ENCODE peak calls at places on chromosomes 2 and 18, in four cellular contexts. One of them, this sample, is unnamed.

GRCh38 chr2:213806125-213806726 is 522.0 kb downstream of the SPAG16 start:
- DNase-seq in stomach: no peak
- DNase-seq in brain microvascular endothelial cell: no peak
- DNase-seq in nephron progenitor cell: no peak
- DNase-seq in this sample: no peak

GRCh38 chr2:207107551-207107950 is 58.2 kb downstream of the KLF7 start:
- DNase-seq in nephron progenitor cell: no peak
- DNase-seq in stomach: no peak
- DNase-seq in brain microvascular endothelial cell: no peak
- DNase-seq in this sample: no peak

GRCh38 chr2:183597841-183598240 is 473.6 kb downstream of the NUP35 start:
- DNase-seq in nephron progenitor cell: no peak
- DNase-seq in stomach: no peak
- DNase-seq in brain microvascular endothelial cell: no peak
- DNase-seq in this sample: no peak

GRCh38 chr2:96940026-96940601 is 46.3 kb downstream of the FAM178B start:
- DNase-seq in stomach: no peak
- DNase-seq in brain microvascular endothelial cell: no peak
- DNase-seq in nephron progenitor cell: no peak
- DNase-seq in this sample: no peak

GRCh38 chr18:40006553-40007073 is 1948.4 kb upstream of the PIK3C3 start:
- DNase-seq in nephron progenitor cell: no peak
- DNase-seq in stomach: no peak
- DNase-seq in brain microvascular endothelial cell: no peak
- DNase-seq in this sample: no peak

GRCh38 chr2:67243919-67244318 is 153.2 kb upstream of the ETAA1 start:
- DNase-seq in nephron progenitor cell: no peak
- DNase-seq in stomach: no peak
- DNase-seq in brain microvascular endothelial cell: no peak
- DNase-seq in this sample: no peak

GRCh38 chr2:73091164-73091563 is 19.7 kb upstream of the SFXN5 start:
- DNase-seq in nephron progenitor cell: no peak
- DNase-seq in stomach: no peak
- DNase-seq in brain microvascular endothelial cell: no peak
- DNase-seq in this sample: no peak

GRCh38 chr18:23963443-23964185 is 50.9 kb upstream of the TTC39C start:
- DNase-seq in nephron progenitor cell: peak
- DNase-seq in stomach: no peak
- DNase-seq in brain microvascular endothelial cell: no peak
- DNase-seq in this sample: no peak

GRCh38 chr2:153939124-153939796 is 67.5 kb downstream of the GALNT13 start:
- DNase-seq in nephron progenitor cell: no peak
- DNase-seq in brain microvascular endothelial cell: no peak
- DNase-seq in stomach: no peak
- DNase-seq in this sample: no peak

GRCh38 chr2:10780491-10780820 is 32.1 kb downstream of the PDIA6 start:
- DNase-seq in nephron progenitor cell: no peak
- DNase-seq in brain microvascular endothelial cell: no peak
- DNase-seq in stomach: no peak
- DNase-seq in this sample: no peak

GRCh38 chr2:40754912-40755311 is 303.0 kb upstream of the SLC8A1 start:
- DNase-seq in nephron progenitor cell: no peak
- DNase-seq in brain microvascular endothelial cell: no peak
- DNase-seq in stomach: no peak
- DNase-seq in this sample: no peak

GRCh38 chr2:40758778-40759177 is 306.9 kb upstream of the SLC8A1 start:
- DNase-seq in stomach: no peak
- DNase-seq in brain microvascular endothelial cell: no peak
- DNase-seq in nephron progenitor cell: no peak
- DNase-seq in this sample: no peak

DNA sequence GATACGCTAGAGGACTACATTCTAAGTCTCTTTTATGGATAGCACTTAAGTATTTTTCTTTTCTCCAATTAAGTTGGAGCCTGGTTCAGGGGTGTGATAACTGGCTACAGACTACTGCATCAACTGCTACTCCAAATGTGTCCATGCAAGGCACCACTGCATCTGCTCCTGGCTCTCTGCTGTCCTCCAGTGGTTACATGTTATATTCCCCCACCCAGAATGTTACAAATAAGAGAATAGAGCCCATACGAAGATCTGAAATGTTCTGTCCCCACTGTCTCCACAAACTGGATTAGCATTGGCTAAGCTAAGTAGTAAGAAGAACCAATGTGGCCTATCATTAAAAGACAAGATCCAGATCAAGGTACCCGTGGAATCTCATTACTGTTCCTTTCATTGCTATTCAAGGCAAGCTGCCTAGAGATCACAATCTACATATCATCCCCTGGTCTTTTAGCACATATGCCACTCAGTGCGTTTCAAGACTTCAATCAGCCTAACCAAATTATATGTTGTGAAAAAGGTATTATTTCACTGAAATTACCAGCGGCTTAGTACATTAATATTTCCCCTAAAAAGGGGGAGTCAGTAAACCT is 308.3 kb upstream of the SLC8A1 start:
- DNase-seq in nephron progenitor cell: peak
- DNase-seq in stomach: no peak
- DNase-seq in brain microvascular endothelial cell: peak
- DNase-seq in this sample: no peak
- TF ChIP-seq CTCF in nephron progenitor cell: peak
- TF ChIP-seq CTCF in stomach: no peak
- TF ChIP-seq CTCF in brain microvascular endothelial cell: peak
- TF ChIP-seq CTCF in this sample: peak

GRCh38 chr2:238754259-238754658 is 93.6 kb upstream of the TWIST2 start:
- DNase-seq in brain microvascular endothelial cell: no peak
- DNase-seq in nephron progenitor cell: no peak
- DNase-seq in stomach: no peak
- DNase-seq in this sample: no peak
- TF ChIP-seq CTCF in brain microvascular endothelial cell: peak
- TF ChIP-seq CTCF in nephron progenitor cell: no peak
- TF ChIP-seq CTCF in stomach: no peak
- TF ChIP-seq CTCF in this sample: no peak

GRCh38 chr2:202634556-202635440 is at the start of gene FAM117B:
- DNase-seq in stomach: peak
- DNase-seq in brain microvascular endothelial cell: peak
- DNase-seq in nephron progenitor cell: peak
- DNase-seq in this sample: peak
- TF ChIP-seq CTCF in stomach: no peak
- TF ChIP-seq CTCF in brain microvascular endothelial cell: peak
- TF ChIP-seq CTCF in nephron progenitor cell: no peak
- TF ChIP-seq CTCF in this sample: no peak

GRCh38 chr2:38835015-38835601 is 40.6 kb downstream of the DHX57 start:
- DNase-seq in nephron progenitor cell: no peak
- DNase-seq in stomach: no peak
- DNase-seq in brain microvascular endothelial cell: peak
- DNase-seq in this sample: no peak
- TF ChIP-seq CTCF in nephron progenitor cell: peak
- TF ChIP-seq CTCF in stomach: no peak
- TF ChIP-seq CTCF in brain microvascular endothelial cell: peak
- TF ChIP-seq CTCF in this sample: peak

DNA sequence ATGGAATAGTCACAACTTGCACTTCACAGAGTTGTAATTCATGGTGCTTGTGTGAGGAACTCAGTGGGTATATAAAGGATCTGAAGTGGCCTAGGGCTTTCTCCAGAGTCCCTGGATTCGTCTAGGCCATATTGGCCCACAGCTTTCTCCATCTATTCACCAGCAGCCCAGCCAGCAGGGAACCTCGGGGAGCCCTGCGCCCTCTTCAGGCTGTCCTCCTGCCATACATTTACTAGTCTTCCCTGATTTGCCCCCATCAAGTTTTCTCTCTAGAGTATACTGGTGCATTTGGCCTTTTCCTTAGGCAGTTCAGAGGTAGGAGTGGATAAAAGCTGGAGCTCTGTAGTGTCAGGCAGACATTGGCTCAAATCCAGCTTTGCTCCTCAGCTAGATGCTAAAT is 278.3 kb downstream of the MYCN start:
- DNase-seq in stomach: peak
- DNase-seq in brain microvascular endothelial cell: no peak
- DNase-seq in nephron progenitor cell: peak
- DNase-seq in this sample: no peak
- TF ChIP-seq CTCF in stomach: no peak
- TF ChIP-seq CTCF in brain microvascular endothelial cell: no peak
- TF ChIP-seq CTCF in nephron progenitor cell: peak
- TF ChIP-seq CTCF in this sample: peak

GRCh38 chr2:127226132-127226519 is 6.0 kb upstream of the CYP27C1 start:
- DNase-seq in nephron progenitor cell: no peak
- DNase-seq in brain microvascular endothelial cell: no peak
- DNase-seq in stomach: no peak
- DNase-seq in this sample: no peak
- TF ChIP-seq CTCF in nephron progenitor cell: no peak
- TF ChIP-seq CTCF in brain microvascular endothelial cell: no peak
- TF ChIP-seq CTCF in stomach: no peak
- TF ChIP-seq CTCF in this sample: no peak

DNA sequence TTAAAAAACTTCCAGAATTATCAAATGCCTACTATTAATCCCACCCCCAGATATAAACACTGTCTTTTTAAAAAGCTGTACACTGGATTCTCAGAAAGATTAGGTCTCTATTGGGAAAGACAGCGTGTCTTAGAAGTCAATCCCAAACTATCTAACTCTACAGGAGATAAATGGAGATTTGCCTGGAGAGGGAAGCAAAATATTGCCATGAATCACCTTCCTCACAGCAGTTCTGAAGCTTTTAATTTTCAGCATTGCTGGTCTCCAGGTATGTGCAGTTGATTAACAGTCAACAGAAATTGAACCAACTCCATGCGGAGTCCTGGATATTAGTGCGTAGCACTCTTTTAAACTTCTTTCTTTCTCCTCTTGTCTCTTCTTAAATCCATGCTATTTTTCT is 122.2 kb downstream of the DSC3 start:
- DNase-seq in brain microvascular endothelial cell: no peak
- DNase-seq in nephron progenitor cell: no peak
- DNase-seq in stomach: no peak
- DNase-seq in this sample: no peak
- TF ChIP-seq CTCF in brain microvascular endothelial cell: no peak
- TF ChIP-seq CTCF in nephron progenitor cell: no peak
- TF ChIP-seq CTCF in stomach: no peak
- TF ChIP-seq CTCF in this sample: no peak

GRCh38 chr2:70685771-70686171 is 82.2 kb downstream of the ADD2 start:
- DNase-seq in brain microvascular endothelial cell: no peak
- DNase-seq in nephron progenitor cell: no peak
- DNase-seq in stomach: peak
- DNase-seq in this sample: no peak

GRCh38 chr2:70684846-70685622 is 83.0 kb downstream of the ADD2 start:
- DNase-seq in nephron progenitor cell: no peak
- DNase-seq in brain microvascular endothelial cell: no peak
- DNase-seq in stomach: peak
- DNase-seq in this sample: no peak

GRCh38 chr2:70687461-70687795 is 80.6 kb downstream of the ADD2 start:
- DNase-seq in brain microvascular endothelial cell: no peak
- DNase-seq in nephron progenitor cell: no peak
- DNase-seq in stomach: no peak
- DNase-seq in this sample: no peak

GRCh38 chr2:70688427-70688826 is 79.6 kb downstream of the ADD2 start:
- DNase-seq in brain microvascular endothelial cell: no peak
- DNase-seq in stomach: no peak
- DNase-seq in nephron progenitor cell: no peak
- DNase-seq in this sample: no peak

DNA sequence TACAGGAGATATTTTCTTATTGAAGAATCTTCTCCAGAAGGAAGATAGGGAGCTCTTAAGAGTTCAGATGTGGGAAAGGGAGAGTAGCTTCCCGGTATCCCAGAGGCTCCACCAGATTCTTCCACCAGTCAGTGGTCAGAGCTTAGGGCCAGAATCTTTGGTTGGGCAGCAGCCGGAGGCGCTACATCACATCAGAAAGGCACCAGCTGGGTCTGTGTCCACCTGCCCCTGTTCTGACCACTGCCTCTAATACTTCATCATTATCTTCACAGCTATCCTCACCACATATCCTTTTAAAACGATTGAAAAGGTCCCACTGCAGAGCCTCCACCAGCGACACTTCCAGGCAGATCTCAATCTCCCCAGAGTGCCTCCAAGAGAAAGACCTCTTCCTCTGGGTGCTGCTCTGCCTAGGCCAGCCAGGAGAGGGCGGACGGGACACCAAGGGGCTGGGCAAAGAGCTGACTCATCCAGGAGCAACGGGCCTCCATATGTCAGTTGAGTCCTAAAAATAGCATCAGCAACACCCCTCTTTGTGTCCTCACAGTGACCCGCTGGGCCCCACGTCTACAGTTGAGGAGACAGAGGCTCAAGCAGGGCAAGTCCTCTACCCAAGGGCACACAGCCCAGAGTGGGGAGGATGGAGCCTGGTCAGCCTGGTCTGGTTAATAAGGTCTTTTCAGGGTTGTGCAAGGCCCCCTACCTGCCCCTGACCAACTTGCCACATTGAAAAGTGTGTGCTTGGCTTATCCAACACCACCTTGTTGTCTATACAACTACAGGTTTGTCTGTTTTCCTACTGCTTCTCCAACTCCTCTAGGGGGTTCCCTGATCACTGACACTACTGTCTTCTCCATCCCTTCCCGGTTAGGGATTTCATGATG is 81.2 kb downstream of the ADD2 start:
- DNase-seq in brain microvascular endothelial cell: peak
- DNase-seq in nephron progenitor cell: peak
- DNase-seq in stomach: no peak
- DNase-seq in this sample: peak
- TF ChIP-seq CTCF in brain microvascular endothelial cell: peak
- TF ChIP-seq CTCF in nephron progenitor cell: peak
- TF ChIP-seq CTCF in stomach: no peak
- TF ChIP-seq CTCF in this sample: peak

GRCh38 chr2:118492335-118492734 is 355.1 kb downstream of the EN1 start:
- DNase-seq in nephron progenitor cell: no peak
- DNase-seq in brain microvascular endothelial cell: peak
- DNase-seq in stomach: no peak
- DNase-seq in this sample: no peak
- TF ChIP-seq CTCF in nephron progenitor cell: peak
- TF ChIP-seq CTCF in brain microvascular endothelial cell: peak
- TF ChIP-seq CTCF in stomach: no peak
- TF ChIP-seq CTCF in this sample: peak